ENCODE peak calls at places on chromosomes 13 and 19, in eight cellular contexts. L is transverse colon, E is testis, Y is right lobe of liver, V is ascending aorta, C is RWPE1, A is WERI-Rb-1, N is ovary. Q is an unnamed sample.

GRCh38 chr13:22060187-22060586 is 389.3 kb downstream of the FGF9 start:
- DNase-seq in L (no peak), E (no peak), Y (no peak), V (no peak), C (no peak), A (no peak), N (no peak), Q (no peak)

GRCh38 chr13:19283836-19284235 is 102.2 kb upstream of the TUBA3C start:
- DNase-seq in L (no peak), E (no peak), Y (no peak), V (no peak), C (no peak), A (no peak), N (no peak), Q (no peak)

GRCh38 chr19:51547397-51548212 is 16.1 kb upstream of the SIGLEC6 start:
- DNase-seq in L (no peak), E (no peak), Y (no peak), V (no peak), C (no peak), A (no peak), N (no peak), Q (no peak)

GRCh38 chr13:90500569-90500968 is 846.9 kb upstream of the MIR17HG start:
- DNase-seq in L (no peak), E (no peak), Y (no peak), V (no peak), C (no peak), A (no peak), N (no peak), Q (no peak)

GRCh38 chr19:11674067-11674492 is 64.7 kb downstream of the ZNF823 start:
- DNase-seq in L (no peak), E (no peak), Y (no peak), V (no peak), C (no peak), A (no peak), N (no peak), Q (no peak)

GRCh38 chr13:29284726-29285125 is 310.8 kb downstream of the SLC7A1 start:
- DNase-seq in L (no peak), E (no peak), Y (no peak), V (no peak), C (no peak), A (no peak), N (no peak), Q (no peak)

GRCh38 chr13:83377486-83377885 is 504.8 kb downstream of the SLITRK1 start:
- DNase-seq in L (no peak), E (no peak), Y (no peak), V (no peak), C (no peak), A (no peak), N (no peak), Q (no peak)

GRCh38 chr13:64482373-64482772 is 2747.8 kb downstream of the PCDH9 start:
- DNase-seq in L (no peak), E (no peak), Y (no peak), V (no peak), C (no peak), A (no peak), N (no peak), Q (no peak)

GRCh38 chr13:98221234-98221633 is 44.2 kb upstream of the RNF113B start:
- DNase-seq in L (no peak), E (no peak), Y (no peak), V (no peak), C (no peak), A (no peak), N (no peak), Q (no peak)

GRCh38 chr13:112928958-112929777 is 39.8 kb upstream of the MCF2L start:
- DNase-seq in L (peak; percentile 66), E (no peak), Y (peak; percentile 69), V (no peak), C (no peak), A (no peak), N (no peak), Q (no peak)

GRCh38 chr13:89627991-89628390 is 1719.5 kb upstream of the MIR17HG start:
- DNase-seq in L (no peak), E (no peak), Y (no peak), V (no peak), C (peak; percentile 1), A (no peak), N (no peak), Q (no peak)

GRCh38 chr19:35249848-35250711 is 1.3 kb downstream of the LSR start:
- DNase-seq in L (no peak), E (no peak), Y (no peak), V (no peak), C (no peak), A (peak; percentile 4), N (no peak), Q (no peak)

GRCh38 chr19:35247526-35248309 is 1.1 kb upstream of the LSR start:
- DNase-seq in L (peak; percentile 94), E (peak; percentile 88), Y (peak; percentile 85), V (no peak), C (peak; percentile 89), A (peak; percentile 92), N (peak; percentile 29), Q (no peak)

GRCh38 chr19:35248310-35249145 is at the start of gene LSR:
- DNase-seq in L (peak; percentile 94), E (peak; percentile 93), Y (peak; percentile 91), V (no peak), C (peak; percentile 98), A (peak; percentile 94), N (peak; percentile 41), Q (no peak)

GRCh38 chr19:35249146-35249847 is 495 bp downstream of the LSR start:
- DNase-seq in L (peak; percentile 42), E (no peak), Y (no peak), V (no peak), C (peak; percentile 45), A (peak; percentile 48), N (no peak), Q (no peak)

DNA sequence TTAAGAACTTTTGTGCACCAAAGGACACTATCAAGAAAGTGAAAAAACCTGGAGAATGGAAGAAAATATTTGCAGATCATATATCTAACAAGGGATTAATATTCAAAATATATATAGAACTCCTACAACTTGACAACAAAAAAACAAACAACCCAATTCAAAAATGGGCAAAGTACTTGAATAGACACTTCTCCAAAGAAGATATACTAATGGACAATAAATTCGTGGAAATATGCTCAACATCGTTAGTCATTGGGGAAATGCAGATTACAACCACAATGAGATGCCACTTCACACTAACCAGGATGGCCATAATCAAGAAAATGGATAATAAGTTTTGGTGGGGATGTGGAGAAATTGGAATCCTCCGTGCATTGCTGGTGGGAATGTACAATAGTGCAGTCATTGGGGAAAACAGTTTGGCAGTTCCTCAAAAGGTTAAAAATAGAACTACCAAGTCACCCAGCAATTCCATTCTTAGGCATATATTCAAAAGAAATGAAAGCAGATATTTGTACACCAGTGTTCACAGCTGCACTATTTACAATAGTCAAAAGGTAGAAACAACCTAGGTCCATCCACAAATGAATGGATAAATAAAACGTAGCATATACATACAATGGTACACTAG is 2.2 kb upstream of the LSR start:
- DNase-seq in L (no peak), E (no peak), Y (no peak), V (no peak), C (no peak), A (no peak), N (no peak), Q (no peak)
- H3K27ac ChIP-seq in L (peak overlapping the region; percentile 92), E (no peak overlapping the region), Y (no peak overlapping the region), V (no peak overlapping the region), C (no peak overlapping the region), A (no peak overlapping the region), N (no peak overlapping the region), Q (no peak overlapping the region)

GRCh38 chr19:956747-957451 is 27.2 kb upstream of the WDR18 start:
- DNase-seq in L (no peak), E (no peak), Y (no peak), V (no peak), C (peak; percentile 61), A (no peak), N (peak; percentile 9), Q (no peak)

GRCh38 chr19:959935-960502 is 24.1 kb upstream of the WDR18 start:
- DNase-seq in L (no peak), E (no peak), Y (no peak), V (no peak), C (no peak), A (no peak), N (peak; percentile 16), Q (no peak)

GRCh38 chr19:961866-962620 is 22.1 kb upstream of the WDR18 start:
- DNase-seq in L (peak; percentile 69), E (no peak), Y (no peak), V (no peak), C (no peak), A (no peak), N (no peak), Q (no peak)

GRCh38 chr19:960601-960938 is 23.6 kb upstream of the WDR18 start:
- DNase-seq in L (no peak), E (no peak), Y (no peak), V (no peak), C (no peak), A (no peak), N (peak; percentile 14), Q (no peak)

DNA sequence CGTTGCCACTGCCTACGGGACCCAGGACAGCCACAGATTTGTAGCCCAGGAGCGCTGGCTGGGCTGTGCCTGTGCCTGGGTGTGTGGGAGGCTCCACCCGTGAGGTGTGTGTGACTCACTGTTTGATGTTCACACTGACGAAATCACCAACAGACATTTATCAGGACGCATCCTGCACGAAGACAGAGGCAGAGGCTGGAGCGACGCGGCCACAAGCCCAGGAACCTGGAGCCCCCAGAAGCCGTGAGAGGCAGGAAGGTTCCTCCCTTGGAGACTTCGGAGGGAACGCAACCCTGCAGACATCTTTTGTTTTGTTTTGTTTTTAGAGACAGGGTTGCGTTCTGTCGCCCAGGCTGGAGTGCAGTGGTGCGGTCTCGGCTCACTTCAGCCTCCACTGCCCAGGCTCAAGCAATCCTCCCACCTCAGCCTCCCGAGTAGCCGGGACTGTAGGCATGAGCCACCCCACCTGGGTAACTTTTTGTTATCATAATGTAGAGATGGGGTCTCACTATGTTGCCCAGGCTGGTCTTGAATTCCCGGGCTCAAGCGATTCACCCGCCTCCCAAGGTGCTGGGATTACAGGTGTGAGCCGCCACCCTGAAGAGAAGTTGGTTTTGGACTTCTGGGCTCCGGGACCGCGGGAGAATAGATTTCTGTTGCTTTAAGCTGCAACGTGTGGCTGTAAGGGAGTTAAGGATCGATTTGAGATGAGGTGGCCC is 25.0 kb upstream of the WDR18 start:
- DNase-seq in L (no peak), E (no peak), Y (no peak), V (no peak), C (peak; percentile 68), A (no peak), N (peak; percentile 12), Q (no peak)
- H3K27ac ChIP-seq in L (no peak overlapping the region), E (no peak overlapping the region), Y (no peak overlapping the region), V (no peak overlapping the region), C (peak overlapping the region; percentile 19), A (no peak overlapping the region), N (no peak overlapping the region), Q (no peak overlapping the region)

GRCh38 chr19:14149011-14149410 is 12.6 kb upstream of the ASF1B start:
- DNase-seq in L (no peak), E (no peak), Y (no peak), V (no peak), C (no peak), A (no peak), N (no peak), Q (no peak)
- H3K27ac ChIP-seq in L (peak overlapping the region; percentile 77), E (peak overlapping the region; percentile 65), Y (no peak overlapping the region), V (peak overlapping the region; percentile 83), C (peak overlapping the region; percentile 64), A (no peak overlapping the region), N (peak overlapping the region; percentile 7), Q (peak overlapping the region; percentile 80)

DNA sequence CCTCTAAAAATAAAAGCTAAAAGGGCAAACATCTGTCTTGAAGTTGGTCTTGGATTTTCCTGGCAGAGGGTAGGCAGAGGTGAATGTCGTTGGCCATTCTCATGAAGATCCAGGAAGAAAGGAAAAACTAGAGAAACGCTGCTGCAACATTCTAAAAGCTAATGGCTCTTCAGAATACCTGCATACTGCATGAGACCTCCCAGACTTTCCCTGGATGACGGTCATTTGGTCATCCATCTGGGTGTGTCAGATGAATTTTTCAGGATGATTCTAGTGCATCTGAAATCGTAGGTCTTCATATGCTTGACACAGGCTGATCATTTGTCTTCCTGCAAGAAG is 527.6 kb downstream of the RFC3 start:
- DNase-seq in L (no peak), E (no peak), Y (no peak), V (no peak), C (no peak), A (no peak), N (no peak), Q (no peak)
- H3K27ac ChIP-seq in L (no peak overlapping the region), E (no peak overlapping the region), Y (no peak overlapping the region), V (no peak overlapping the region), C (no peak overlapping the region), A (no peak overlapping the region), N (no peak overlapping the region), Q (no peak overlapping the region)